ENCODE peak calls at places on chromosomes 12 and 14, in eight cellular contexts. L is upper lobe of left lung; V is vagina; P is CD4-positive, alpha-beta memory T cell; G is right atrium auricular region; U is pancreas; I is A549; C is body of pancreas. S is an unnamed sample.

GRCh38 chr12:62848418-62848817 is 86.5 kb downstream of the PPM1H start:
- DNase-seq in L (no peak), V (no peak), P (no peak), G (no peak), U (no peak), I (peak; percentile 57), C (no peak), S (no peak)

GRCh38 chr12:53365245-53365904 is 14.6 kb upstream of the SP1 start:
- DNase-seq in L (no peak), V (no peak), P (no peak), G (no peak), U (no peak), I (no peak), C (peak; percentile 36), S (no peak)

GRCh38 chr14:100438678-100439592 is 115.8 kb downstream of the SLC25A47 start:
- DNase-seq in L (no peak), V (no peak), P (no peak), G (peak; percentile 53), U (no peak), I (peak; percentile 89), C (peak; percentile 31), S (no peak)

GRCh38 chr12:62537544-62537943 is 70.9 kb downstream of the MON2 start:
- DNase-seq in L (no peak), V (no peak), P (no peak), G (no peak), U (no peak), I (peak; percentile 57), C (peak; percentile 52), S (peak; percentile 27)

GRCh38 chr14:42428996-42429395 is 822.3 kb downstream of the LRFN5 start:
- DNase-seq in L (no peak), V (no peak), P (no peak), G (no peak), U (no peak), I (no peak), C (no peak), S (no peak)

GRCh38 chr12:43696154-43696553 is 62.4 kb downstream of the PUS7L start:
- DNase-seq in L (no peak), V (no peak), P (no peak), G (no peak), U (no peak), I (no peak), C (no peak), S (no peak)

GRCh38 chr14:99721792-99722516 is 37.9 kb downstream of the CYP46A1 start:
- DNase-seq in L (peak; percentile 52), V (peak; percentile 52), P (no peak), G (peak; percentile 32), U (peak; percentile 8), I (no peak), C (no peak), S (no peak)

GRCh38 chr14:29558516-29558915 is 369.1 kb downstream of the PRKD1 start:
- DNase-seq in L (no peak), V (no peak), P (no peak), G (no peak), U (no peak), I (no peak), C (no peak), S (no peak)

GRCh38 chr14:67815573-67816235 is 686 bp downstream of the ZFYVE26 start:
- DNase-seq in L (no peak), V (no peak), P (no peak), G (no peak), U (no peak), I (no peak), C (no peak), S (no peak)

GRCh38 chr12:10361084-10361483 is 28.8 kb downstream of the KLRK1 start:
- DNase-seq in L (no peak), V (no peak), P (no peak), G (no peak), U (no peak), I (no peak), C (no peak), S (no peak)

GRCh38 chr14:64906022-64906421 is 8.2 kb upstream of the CHURC1 start:
- DNase-seq in L (no peak), V (no peak), P (no peak), G (no peak), U (no peak), I (no peak), C (no peak), S (no peak)

GRCh38 chr14:50038398-50039119 is 77.8 kb downstream of the VCPKMT start:
- DNase-seq in L (no peak), V (no peak), P (no peak), G (no peak), U (no peak), I (peak; percentile 64), C (peak; percentile 66), S (no peak)

GRCh38 chr12:58268080-58268479 is 326.7 kb downstream of the ATP23 start:
- DNase-seq in L (no peak), V (no peak), P (no peak), G (no peak), U (no peak), I (no peak), C (no peak), S (no peak)

GRCh38 chr12:95694148-95694547 is 96.4 kb downstream of the NTN4 start:
- DNase-seq in L (peak; percentile 54), V (no peak), P (no peak), G (no peak), U (peak; percentile 48), I (no peak), C (peak; percentile 22), S (peak; percentile 60)

GRCh38 chr12:124928095-124928911 is 13.9 kb upstream of the UBC start:
- DNase-seq in L (peak; percentile 91), V (no peak), P (no peak), G (peak; percentile 88), U (peak; percentile 74), I (peak; percentile 98), C (peak; percentile 74), S (peak; percentile 89)

GRCh38 chr12:3748620-3749019 is 4.3 kb downstream of the CRACR2A start:
- DNase-seq in L (no peak), V (peak; percentile 43), P (no peak), G (no peak), U (no peak), I (no peak), C (no peak), S (no peak)

GRCh38 chr12:95215925-95216324 is 1.3 kb downstream of the FGD6 start:
- DNase-seq in L (no peak), V (no peak), P (no peak), G (no peak), U (no peak), I (peak; percentile 51), C (no peak), S (no peak)

GRCh38 chr14:28609228-28609828 is 157.3 kb upstream of the FOXG1 start:
- DNase-seq in L (no peak), V (no peak), P (no peak), G (no peak), U (peak; percentile 20), I (peak; percentile 63), C (peak; percentile 41), S (peak; percentile 22)

GRCh38 chr12:27667540-27667939 is 28.7 kb upstream of the REP15 start:
- DNase-seq in L (no peak), V (no peak), P (no peak), G (no peak), U (no peak), I (no peak), C (no peak), S (no peak)

GRCh38 chr14:22882529-22883190 is 362 bp upstream of the REM2 start:
- DNase-seq in L (no peak), V (no peak), P (peak; percentile 29), G (no peak), U (peak; percentile 51), I (peak; percentile 27), C (peak; percentile 77), S (peak; percentile 32)

GRCh38 chr12:6141048-6141447 is 16.6 kb upstream of the VWF start:
- DNase-seq in L (no peak), V (no peak), P (peak; percentile 15), G (no peak), U (peak; percentile 40), I (no peak), C (peak; percentile 67), S (no peak)

GRCh38 chr12:41336041-41336552 is 148.0 kb downstream of the PDZRN4 start:
- DNase-seq in L (no peak), V (no peak), P (no peak), G (no peak), U (no peak), I (no peak), C (no peak), S (no peak)

GRCh38 chr12:73185403-73185802 is 913.2 kb downstream of the TRHDE start:
- DNase-seq in L (no peak), V (no peak), P (no peak), G (no peak), U (no peak), I (no peak), C (no peak), S (no peak)
- H3K9me3 ChIP-seq in L (peaks cover 3% of the 10 kb centered on the region), V (no peaks in the 10 kb centered on the region), P (no peaks in the 10 kb centered on the region), G (peaks cover 25% of the 10 kb centered on the region), U (no peaks in the 10 kb centered on the region), I (peaks cover 3% of the 10 kb centered on the region), C (no peaks in the 10 kb centered on the region), S (no peaks in the 10 kb centered on the region)

GRCh38 chr14:94560782-94561655 is at the start of gene SERPINA4:
- DNase-seq in L (no peak), V (no peak), P (no peak), G (no peak), U (peak; percentile 67), I (no peak), C (peak; percentile 79), S (no peak)
- H3K9me3 ChIP-seq in L (no peaks in the 10 kb centered on the region), V (no peaks in the 10 kb centered on the region), P (no peaks in the 10 kb centered on the region), G (peaks cover 7% of the 10 kb centered on the region), U (no peaks in the 10 kb centered on the region), I (peaks cover 6% of the 10 kb centered on the region), C (no peaks in the 10 kb centered on the region), S (no peaks in the 10 kb centered on the region)

DNA sequence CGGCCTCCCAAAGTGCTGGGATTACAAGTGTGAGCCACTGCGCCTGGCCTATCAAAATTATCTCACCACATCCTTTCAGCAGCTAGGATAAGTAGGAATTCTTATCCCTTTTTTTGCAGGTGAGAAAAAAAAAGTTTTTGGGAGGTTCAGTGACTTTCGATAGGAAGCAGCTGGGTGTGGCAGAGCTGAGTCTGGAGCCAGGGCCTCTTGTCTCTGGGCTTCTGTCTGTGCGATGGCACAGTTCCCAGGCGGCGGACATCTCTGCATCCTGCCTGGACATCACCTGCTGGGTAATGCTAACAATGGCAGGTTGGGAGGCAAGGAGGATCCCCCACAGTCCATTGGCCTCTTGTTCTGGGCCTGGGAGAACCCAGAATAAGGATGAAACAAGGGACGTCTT is 12.5 kb downstream of the NRXN3 start:
- DNase-seq in L (no peak), V (no peak), P (no peak), G (no peak), U (no peak), I (no peak), C (no peak), S (no peak)
- H3K9me3 ChIP-seq in L (no peaks in the 10 kb centered on the region), V (no peaks in the 10 kb centered on the region), P (no peaks in the 10 kb centered on the region), G (no peaks in the 10 kb centered on the region), U (no peaks in the 10 kb centered on the region), I (no peaks in the 10 kb centered on the region), C (no peaks in the 10 kb centered on the region), S (no peaks in the 10 kb centered on the region)

GRCh38 chr14:106346084-106346483 is 819.7 kb downstream of the TMEM121 start:
- DNase-seq in L (no peak), V (no peak), P (no peak), G (peak; percentile 53), U (no peak), I (no peak), C (no peak), S (no peak)
- H3K9me3 ChIP-seq in L (no peaks in the 10 kb centered on the region), V (no peaks in the 10 kb centered on the region), P (no peaks in the 10 kb centered on the region), G (no peaks in the 10 kb centered on the region), U (no peaks in the 10 kb centered on the region), I (no peaks in the 10 kb centered on the region), C (no peaks in the 10 kb centered on the region), S (no peaks in the 10 kb centered on the region)

GRCh38 chr12:119354187-119354586 is 19.7 kb downstream of the CCDC60 start:
- DNase-seq in L (no peak), V (no peak), P (no peak), G (no peak), U (no peak), I (no peak), C (no peak), S (no peak)
- H3K9me3 ChIP-seq in L (no peaks in the 10 kb centered on the region), V (no peaks in the 10 kb centered on the region), P (no peaks in the 10 kb centered on the region), G (no peaks in the 10 kb centered on the region), U (no peaks in the 10 kb centered on the region), I (no peaks in the 10 kb centered on the region), C (no peaks in the 10 kb centered on the region), S (no peaks in the 10 kb centered on the region)